ENCODE peak calls at places on chromosomes 5 and 9, in nine cellular contexts. I, Z, C, N, W, Y, P, Q and R are unnamed samples.
A peak's percentile ranks its signal among the peaks of the same experiment; 100 is the strongest.

GRCh38 chr9:36325081-36325828 is 67.0 kb upstream of the GNE start:
- DNase-seq in I (no peak), Z (no peak), C (no peak), N (no peak), W (no peak), Y (no peak), P (no peak), Q (no peak), R (no peak)

GRCh38 chr9:100070071-100070470 is 28.7 kb downstream of the ERP44 start:
- DNase-seq in I (no peak), Z (no peak), C (no peak), N (no peak), W (no peak), Y (no peak), P (no peak), Q (no peak), R (no peak)

GRCh38 chr5:7179364-7179763 is 216.6 kb upstream of the ADCY2 start:
- DNase-seq in I (no peak), Z (no peak), C (no peak), N (no peak), W (no peak), Y (no peak), P (no peak), Q (no peak), R (no peak)

GRCh38 chr9:124411514-124412227 is 3.6 kb downstream of the PSMB7 start:
- DNase-seq in I (no peak), Z (no peak), C (no peak), N (no peak), W (no peak), Y (peak; percentile 57), P (peak; percentile 72), Q (no peak), R (no peak)

GRCh38 chr5:150017606-150018005 is 17.1 kb downstream of the HMGXB3 start:
- DNase-seq in I (no peak), Z (no peak), C (no peak), N (no peak), W (no peak), Y (peak; percentile 32), P (peak; percentile 46), Q (no peak), R (no peak)

GRCh38 chr9:36140086-36141084 is 3.9 kb downstream of the GLIPR2 start:
- DNase-seq in I (no peak), Z (peak; percentile 32), C (no peak), N (no peak), W (no peak), Y (no peak), P (no peak), Q (no peak), R (no peak)

GRCh38 chr5:110973510-110973909 is 98.0 kb upstream of the TSLP start:
- DNase-seq in I (no peak), Z (no peak), C (no peak), N (no peak), W (no peak), Y (no peak), P (no peak), Q (no peak), R (no peak)

GRCh38 chr5:81205058-81205457 is 28.1 kb upstream of the CKMT2 start:
- DNase-seq in I (no peak), Z (no peak), C (no peak), N (no peak), W (no peak), Y (no peak), P (no peak), Q (no peak), R (no peak)

GRCh38 chr5:177607452-177608192 is 7.7 kb downstream of the B4GALT7 start:
- DNase-seq in I (peak; percentile 4), Z (peak; percentile 97), C (no peak), N (peak; percentile 85), W (peak; percentile 86), Y (peak; percentile 60), P (peak; percentile 71), Q (peak; percentile 76), R (peak; percentile 81)

GRCh38 chr5:110957934-110958333 is 113.6 kb upstream of the TSLP start:
- DNase-seq in I (no peak), Z (no peak), C (no peak), N (no peak), W (no peak), Y (peak; percentile 48), P (no peak), Q (no peak), R (no peak)

GRCh38 chr5:76641514-76642120 is 18.4 kb upstream of the F2RL2 start:
- DNase-seq in I (no peak), Z (peak; percentile 89), C (peak; percentile 38), N (no peak), W (no peak), Y (no peak), P (peak; percentile 60), Q (peak; percentile 39), R (peak; percentile 66)

GRCh38 chr5:35436441-35437057 is 181.1 kb upstream of the SPEF2 start:
- DNase-seq in I (no peak), Z (no peak), C (no peak), N (no peak), W (peak; percentile 1), Y (no peak), P (peak; percentile 46), Q (no peak), R (no peak)

GRCh38 chr5:151742870-151743294 is 15.5 kb downstream of the ATOX1 start:
- DNase-seq in I (peak; percentile 52), Z (peak; percentile 86), C (no peak), N (no peak), W (peak; percentile 44), Y (no peak), P (peak; percentile 92), Q (peak; percentile 21), R (peak; percentile 30)

GRCh38 chr5:149381986-149382338 is 2.9 kb upstream of the IL17B start:
- DNase-seq in I (peak; percentile 5), Z (peak; percentile 97), C (peak; percentile 61), N (peak; percentile 82), W (peak; percentile 85), Y (no peak), P (peak; percentile 64), Q (peak; percentile 76), R (peak; percentile 60)

GRCh38 chr9:5072871-5073270 is 87.8 kb downstream of the JAK2 start:
- DNase-seq in I (no peak), Z (no peak), C (no peak), N (no peak), W (no peak), Y (no peak), P (no peak), Q (no peak), R (no peak)

GRCh38 chr9:137194909-137195308 is 5.6 kb downstream of the TPRN start:
- DNase-seq in I (no peak), Z (no peak), C (no peak), N (no peak), W (no peak), Y (no peak), P (no peak), Q (no peak), R (no peak)

GRCh38 chr9:24614070-24614469 is 68.4 kb upstream of the IZUMO3 start:
- DNase-seq in I (no peak), Z (no peak), C (no peak), N (no peak), W (no peak), Y (no peak), P (no peak), Q (no peak), R (no peak)

GRCh38 chr9:95132406-95133350 is 184.8 kb downstream of the FANCC start:
- DNase-seq in I (no peak), Z (no peak), C (no peak), N (no peak), W (no peak), Y (no peak), P (no peak), Q (no peak), R (no peak)

GRCh38 chr9:21974542-21975409 is 19.4 kb downstream of the CDKN2A start:
- DNase-seq in I (no peak), Z (peak; percentile 90), C (no peak), N (no peak), W (peak; percentile 30), Y (no peak), P (no peak), Q (peak; percentile 30), R (peak; percentile 14)

GRCh38 chr5:137304227-137304874 is 194.8 kb downstream of the SPOCK1 start:
- DNase-seq in I (no peak), Z (no peak), C (no peak), N (no peak), W (no peak), Y (no peak), P (no peak), Q (no peak), R (peak; percentile 91)

GRCh38 chr5:34756781-34757624 is 82.0 kb upstream of the TTC23L start:
- DNase-seq in I (no peak), Z (no peak), C (no peak), N (no peak), W (no peak), Y (no peak), P (no peak), Q (no peak), R (no peak)

GRCh38 chr9:2722715-2723114 is 5.4 kb downstream of the KCNV2 start:
- DNase-seq in I (no peak), Z (no peak), C (no peak), N (no peak), W (no peak), Y (peak; percentile 26), P (no peak), Q (no peak), R (peak; percentile 73)